ENCODE peak calls at places on chromosomes 4 and X, in seven cellular contexts. J is PC-3, T is AG09319, D is brain microvascular endothelial cell, S is foreskin fibroblast, G is foreskin keratinocyte, K is AG09309. Y is an unnamed sample.

GRCh38 chrX:111869639-111870034 is 6.3 kb upstream of the TRPC5OS start:
- DNase-seq in G (no peak), S (no peak), D (peak), J (peak), T (peak), K (peak), Y (peak)

GRCh38 chr4:80831383-80832361 is 198.8 kb upstream of the BMP3 start:
- DNase-seq in D (no peak), J (peak), S (peak), G (peak), T (no peak), K (no peak), Y (no peak)

GRCh38 chr4:126697748-126698147 is 935.0 kb upstream of the INTU start:
- DNase-seq in T (peak), J (peak), D (no peak), S (peak), G (peak), K (peak), Y (peak)

GRCh38 chr4:20260821-20261220 is 9.1 kb downstream of the SLIT2 start:
- DNase-seq in T (no peak), D (no peak), J (no peak), G (no peak), K (no peak), S (no peak), Y (no peak)

GRCh38 chr4:8589831-8590545 is 2.6 kb upstream of the CPZ start:
- DNase-seq in T (peak), S (peak), K (peak), J (no peak), D (no peak), G (no peak), Y (no peak)

GRCh38 chrX:148380614-148381561 is 119.5 kb upstream of the AFF2 start:
- DNase-seq in G (no peak), D (no peak), S (no peak), J (no peak), T (no peak), K (no peak), Y (no peak)

GRCh38 chr4:3472411-3473141 is 9.5 kb downstream of the DOK7 start:
- DNase-seq in K (no peak), D (no peak), J (no peak), G (no peak), T (no peak), S (no peak), Y (no peak)

GRCh38 chrX:111445485-111445884 is 33.5 kb upstream of the DCX start:
- DNase-seq in J (peak), S (peak), T (no peak), G (no peak), D (peak), K (peak), Y (no peak)

GRCh38 chr4:972651-973424 is 531 bp downstream of the DGKQ start:
- DNase-seq in K (no peak), J (peak), D (no peak), T (no peak), S (peak), G (no peak), Y (no peak)

GRCh38 chrX:53080628-53081580 is 1.3 kb upstream of the TSPYL2 start:
- DNase-seq in K (no peak), S (peak), D (no peak), T (no peak), J (no peak), G (no peak), Y (no peak)

GRCh38 chrX:40106677-40107290 is 9.0 kb upstream of the BCOR start:
- DNase-seq in J (no peak), S (no peak), K (no peak), D (no peak), G (no peak), T (no peak), Y (no peak)

GRCh38 chr4:73213917-73214663 is 44.5 kb downstream of the ANKRD17 start:
- DNase-seq in S (peak), K (no peak), D (no peak), J (peak), G (no peak), T (no peak), Y (no peak)

GRCh38 chr4:101604976-101605375 is 185.6 kb upstream of the BANK1 start:
- DNase-seq in J (no peak), T (no peak), D (no peak), K (no peak), S (peak), G (no peak), Y (peak)

GRCh38 chr4:14449308-14449707 is 553.0 kb upstream of the CPEB2 start:
- DNase-seq in D (no peak), T (no peak), S (no peak), K (no peak), J (no peak), G (no peak), Y (no peak)

GRCh38 chr4:3406431-3406830 is 35.3 kb upstream of the HGFAC start:
- DNase-seq in D (no peak), J (no peak), K (no peak), S (no peak), G (no peak), T (no peak), Y (no peak)

GRCh38 chrX:67724359-67725110 is 180.7 kb downstream of the AR start:
- DNase-seq in S (peak), D (no peak), T (no peak), J (no peak), G (no peak), K (no peak), Y (no peak)

GRCh38 chr4:158163941-158164665 is 8.7 kb downstream of the GASK1B start:
- DNase-seq in D (no peak), J (peak), S (peak), G (no peak), T (no peak), K (no peak), Y (no peak)

GRCh38 chrX:115689931-115690330 is 129.0 kb downstream of the PLS3 start:
- DNase-seq in S (peak), G (no peak), K (no peak), J (no peak), T (no peak), D (peak), Y (no peak)

GRCh38 chrX:140572724-140573123 is 67.9 kb upstream of the SOX3 start:
- DNase-seq in D (peak), K (no peak), S (no peak), J (peak), G (no peak), T (no peak), Y (no peak)

GRCh38 chrX:38220024-38220935 is at the start of gene SRPX:
- DNase-seq in T (no peak), S (peak), J (peak), D (no peak), G (no peak), K (no peak), Y (no peak)

GRCh38 chr4:120052840-120053239 is 13.8 kb downstream of the MAD2L1 start:
- DNase-seq in S (peak), D (peak), J (peak), G (peak), T (peak), K (peak), Y (no peak)

GRCh38 chr4:110361921-110362320 is 114.0 kb upstream of the ENPEP start:
- DNase-seq in J (peak), T (no peak), D (peak), G (peak), K (no peak), S (peak), Y (peak)

GRCh38 chr4:153374471-153374870 is 30.0 kb downstream of the MND1 start:
- DNase-seq in D (no peak), G (no peak), K (no peak), S (peak), T (peak), J (no peak), Y (no peak)

GRCh38 chr4:138953962-138954371 is 61.6 kb upstream of the NOCT start:
- DNase-seq in J (peak), T (peak), S (peak), K (peak), G (peak), D (peak), Y (peak)

GRCh38 chrX:96591418-96591817 is 93.2 kb upstream of the DIAPH2 start:
- DNase-seq in G (no peak), K (no peak), T (no peak), J (no peak), S (peak), D (no peak), Y (no peak)

GRCh38 chr4:86652332-86652932 is 58.3 kb downstream of the PTPN13 start:
- DNase-seq in S (no peak), G (no peak), D (no peak), T (no peak), K (no peak), J (no peak), Y (no peak)

GRCh38 chrX:153153516-153153915 is 25.6 kb upstream of the MAGEA1 start:
- DNase-seq in G (no peak), K (no peak), J (no peak), D (no peak), T (no peak), S (no peak), Y (no peak)

GRCh38 chr4:180909279-180909678 is 1333.9 kb upstream of the TENM3 start:
- DNase-seq in G (no peak), T (no peak), D (no peak), K (no peak), S (no peak), J (peak), Y (no peak)

GRCh38 chr4:48296330-48296729 is 26.7 kb upstream of the TEC start:
- DNase-seq in D (no peak), T (no peak), J (no peak), S (peak), G (no peak), K (no peak), Y (no peak)

GRCh38 chr4:83223781-83224180 is 60.8 kb downstream of the COQ2 start:
- DNase-seq in G (no peak), T (no peak), K (no peak), J (no peak), D (no peak), S (no peak), Y (no peak)

GRCh38 chr4:48742412-48742811 is 37.7 kb downstream of the FRYL start:
- DNase-seq in G (no peak), T (no peak), K (no peak), D (no peak), S (peak), J (no peak), Y (no peak)

GRCh38 chrX:3550160-3550765 is 163.2 kb downstream of the PRKX start:
- DNase-seq in G (no peak), T (no peak), J (peak), S (peak), D (no peak), K (no peak), Y (no peak)

GRCh38 chrX:133723930-133724329 is 261.5 kb downstream of the GPC3 start:
- DNase-seq in T (no peak), G (no peak), J (no peak), S (no peak), K (no peak), D (no peak), Y (no peak)

GRCh38 chrX:128436397-128437103 is 384.3 kb upstream of the ACTRT1 start:
- DNase-seq in G (no peak), D (no peak), J (peak), K (no peak), T (no peak), S (no peak), Y (no peak)

GRCh38 chrX:120125444-120125843 is 9.7 kb upstream of the RHOXF1 start:
- DNase-seq in T (no peak), D (no peak), G (no peak), J (no peak), K (no peak), S (no peak), Y (no peak)

GRCh38 chr4:46404961-46405360 is 15.0 kb upstream of the GABRA2 start:
- DNase-seq in G (no peak), J (peak), T (no peak), K (no peak), S (no peak), D (no peak), Y (no peak)

GRCh38 chr4:54439831-54440243 is 210.7 kb downstream of the PDGFRA start:
- DNase-seq in K (peak), D (peak), T (peak), G (no peak), S (peak), J (peak), Y (no peak)

GRCh38 chrX:7972586-7972985 is 45.4 kb upstream of the PNPLA4 start:
- DNase-seq in G (no peak), J (no peak), K (no peak), T (no peak), S (peak), D (no peak), Y (no peak)
- TF ChIP-seq CTCF in G (no peak), J (no peak), K (no peak), T (no peak), S (no peak), D (no peak), Y (no peak)

DNA sequence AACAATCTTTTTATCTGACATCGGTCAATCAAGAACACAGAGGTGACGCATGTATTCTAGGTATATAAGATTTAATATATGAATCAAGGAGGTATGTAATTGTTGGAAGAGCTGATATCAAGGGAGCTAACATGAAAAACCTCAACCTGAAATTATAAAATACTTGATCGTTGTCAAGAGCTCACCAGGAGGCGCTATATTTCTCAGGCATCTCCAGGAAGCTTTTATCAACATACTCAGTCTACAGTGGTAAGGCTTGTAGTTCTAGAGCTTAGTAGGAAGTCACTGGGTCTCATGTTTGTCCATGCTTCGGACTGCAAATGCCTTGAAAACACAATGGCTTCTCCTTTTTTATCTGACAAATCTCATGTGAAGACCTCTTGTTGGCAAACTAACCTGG is 156.1 kb downstream of the GRXCR1 start:
- DNase-seq in T (no peak), J (peak), K (no peak), D (no peak), S (no peak), G (no peak), Y (no peak)
- TF ChIP-seq CTCF in T (no peak), J (peak), K (no peak), D (no peak), S (no peak), G (no peak), Y (peak)

DNA sequence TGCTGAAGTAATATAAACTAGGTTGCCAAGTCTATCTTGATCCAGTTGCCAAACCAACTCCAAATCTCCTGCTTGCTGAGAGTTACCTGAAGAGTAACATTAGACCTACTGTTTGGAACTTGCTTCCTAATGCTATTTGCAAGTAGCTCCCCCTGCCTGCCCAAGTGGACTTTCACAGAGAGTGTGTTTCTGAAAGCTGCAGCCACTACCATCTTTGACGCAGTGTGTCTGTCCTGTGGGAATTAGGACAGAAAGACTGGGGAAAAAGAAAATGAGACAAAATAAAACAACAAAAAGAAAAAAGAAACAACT is 195.0 kb upstream of the HS3ST1 start:
- DNase-seq in J (peak), S (no peak), T (no peak), D (no peak), G (no peak), K (no peak), Y (no peak)
- TF ChIP-seq CTCF in J (peak), S (no peak), T (no peak), D (peak), G (peak), K (peak), Y (peak)

GRCh38 chrX:9351112-9351511 is 113.7 kb upstream of the TBL1X start:
- DNase-seq in K (no peak), S (no peak), G (no peak), T (no peak), J (no peak), D (no peak), Y (no peak)
- TF ChIP-seq CTCF in K (no peak), S (no peak), G (no peak), T (no peak), J (no peak), D (no peak), Y (no peak)

DNA sequence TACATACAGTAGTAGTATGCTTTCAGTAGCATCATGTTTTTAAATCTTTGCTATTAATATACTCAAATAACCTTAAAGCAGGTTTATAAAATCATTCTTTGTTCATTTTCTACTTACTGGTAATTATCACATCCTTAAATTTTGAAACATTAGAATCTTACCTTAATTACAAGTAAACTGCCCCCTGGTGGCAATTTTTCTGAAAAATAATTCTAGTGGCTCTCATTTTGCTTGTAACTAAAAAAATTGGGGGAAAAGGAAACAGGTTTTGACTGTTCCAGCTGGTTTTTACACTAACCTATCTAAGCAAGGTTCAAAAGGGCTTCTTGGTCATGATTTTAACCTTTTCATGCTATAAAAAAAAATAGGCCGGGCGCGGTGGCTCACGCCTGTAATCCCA is 18.5 kb upstream of the DCAF4L1 start:
- DNase-seq in T (no peak), G (no peak), D (peak), J (peak), S (peak), K (no peak), Y (no peak)
- TF ChIP-seq CTCF in T (peak), G (peak), D (no peak), J (peak), S (peak), K (peak), Y (peak)

GRCh38 chr4:22969314-22969896 is 276.7 kb downstream of the GBA3 start:
- DNase-seq in G (peak), K (peak), T (no peak), D (peak), J (peak), S (peak), Y (peak)

DNA sequence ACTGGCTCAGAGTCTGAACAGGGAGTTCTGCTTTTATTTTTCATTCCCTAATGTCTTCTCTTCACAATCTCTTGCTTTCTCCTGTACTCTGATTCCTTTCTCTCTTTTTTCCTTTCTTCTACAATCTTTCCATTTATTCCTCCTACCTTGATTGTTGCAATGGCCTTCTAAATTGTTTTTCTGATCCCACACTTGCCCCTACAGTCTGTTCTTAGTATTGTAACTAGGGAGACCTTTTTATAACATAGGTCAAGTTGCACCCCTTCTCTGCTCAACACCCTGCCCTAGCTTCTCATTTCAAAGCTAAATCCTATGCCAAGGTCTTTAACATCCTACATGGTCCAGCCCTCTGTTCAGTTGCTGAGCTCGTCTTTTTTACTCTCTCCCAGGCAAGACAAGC is 277.9 kb downstream of the GBA3 start:
- DNase-seq in S (no peak), J (no peak), D (no peak), G (no peak), K (no peak), T (no peak), Y (no peak)
- TF ChIP-seq CTCF in S (no peak), J (no peak), D (no peak), G (peak), K (no peak), T (no peak), Y (no peak)

DNA sequence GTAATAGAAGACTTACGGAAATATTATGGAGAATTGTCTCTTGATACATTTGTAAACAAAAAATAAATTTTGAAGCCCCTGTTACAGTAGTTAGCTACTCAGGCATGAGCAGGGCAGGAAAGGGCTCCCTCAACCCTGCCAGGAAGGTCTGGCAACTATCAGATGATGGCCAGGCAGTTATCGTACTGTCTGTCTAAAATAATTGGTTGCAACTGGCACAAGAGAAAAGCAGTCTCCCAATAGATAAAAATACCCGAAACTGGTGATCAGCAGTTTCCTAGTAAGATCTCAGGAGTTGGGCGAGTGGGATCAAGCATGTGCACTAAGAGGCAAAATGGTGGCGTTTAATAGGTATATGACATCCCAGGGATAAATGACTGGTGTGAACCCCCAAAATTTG is 1336.3 kb downstream of the C4orf33 start:
- DNase-seq in G (no peak), D (no peak), J (no peak), K (no peak), T (no peak), S (no peak), Y (no peak)
- TF ChIP-seq CTCF in G (no peak), D (no peak), J (no peak), K (no peak), T (no peak), S (no peak), Y (no peak)